ENCODE peak calls at places on chromosomes 12 and 14, in eight cellular contexts. One of them, this sample, is unnamed.

GRCh38 chr14:54450535-54450934 is 9.4 kb upstream of the CNIH1 start:
- DNase-seq in activated B cell treated with CpG ODN at 0.5 μM for 24 hours: no peak
- DNase-seq in dorsolateral prefrontal cortex: no peak
- DNase-seq in esophagus squamous epithelium: no peak
- DNase-seq in CD8-positive, alpha-beta T cell: no peak
- DNase-seq in GM10248: peak
- DNase-seq in cardiac fibroblast: peak
- DNase-seq in heart right ventricle: no peak
- DNase-seq in this sample: no peak

GRCh38 chr12:90004319-90005074 is 295.9 kb upstream of the ATP2B1 start:
- DNase-seq in cardiac fibroblast: no peak
- DNase-seq in CD8-positive, alpha-beta T cell: no peak
- DNase-seq in dorsolateral prefrontal cortex: no peak
- DNase-seq in GM10248: no peak
- DNase-seq in esophagus squamous epithelium: no peak
- DNase-seq in heart right ventricle: no peak
- DNase-seq in activated B cell treated with CpG ODN at 0.5 μM for 24 hours: no peak
- DNase-seq in this sample: no peak

GRCh38 chr12:31516702-31517101 is 74.2 kb downstream of the DENND5B start:
- DNase-seq in dorsolateral prefrontal cortex: no peak
- DNase-seq in activated B cell treated with CpG ODN at 0.5 μM for 24 hours: no peak
- DNase-seq in heart right ventricle: no peak
- DNase-seq in cardiac fibroblast: no peak
- DNase-seq in esophagus squamous epithelium: no peak
- DNase-seq in CD8-positive, alpha-beta T cell: no peak
- DNase-seq in GM10248: no peak
- DNase-seq in this sample: no peak

GRCh38 chr12:66929121-66929520 is 250.2 kb upstream of the GRIP1 start:
- DNase-seq in CD8-positive, alpha-beta T cell: no peak
- DNase-seq in dorsolateral prefrontal cortex: no peak
- DNase-seq in esophagus squamous epithelium: no peak
- DNase-seq in GM10248: no peak
- DNase-seq in activated B cell treated with CpG ODN at 0.5 μM for 24 hours: no peak
- DNase-seq in cardiac fibroblast: no peak
- DNase-seq in heart right ventricle: no peak
- DNase-seq in this sample: no peak

GRCh38 chr12:51926718-51927117 is 19.4 kb downstream of the ACVRL1 start:
- DNase-seq in dorsolateral prefrontal cortex: no peak
- DNase-seq in esophagus squamous epithelium: no peak
- DNase-seq in CD8-positive, alpha-beta T cell: peak
- DNase-seq in cardiac fibroblast: peak
- DNase-seq in activated B cell treated with CpG ODN at 0.5 μM for 24 hours: no peak
- DNase-seq in heart right ventricle: no peak
- DNase-seq in GM10248: no peak
- DNase-seq in this sample: no peak

GRCh38 chr14:100708349-100709217 is 18.1 kb upstream of the DLK1 start:
- DNase-seq in dorsolateral prefrontal cortex: no peak
- DNase-seq in CD8-positive, alpha-beta T cell: no peak
- DNase-seq in activated B cell treated with CpG ODN at 0.5 μM for 24 hours: no peak
- DNase-seq in esophagus squamous epithelium: no peak
- DNase-seq in cardiac fibroblast: no peak
- DNase-seq in GM10248: no peak
- DNase-seq in heart right ventricle: peak
- DNase-seq in this sample: no peak

GRCh38 chr14:25753130-25753529 is 703.2 kb upstream of the STXBP6 start:
- DNase-seq in cardiac fibroblast: no peak
- DNase-seq in heart right ventricle: no peak
- DNase-seq in activated B cell treated with CpG ODN at 0.5 μM for 24 hours: no peak
- DNase-seq in dorsolateral prefrontal cortex: no peak
- DNase-seq in esophagus squamous epithelium: no peak
- DNase-seq in CD8-positive, alpha-beta T cell: no peak
- DNase-seq in GM10248: no peak
- DNase-seq in this sample: no peak

GRCh38 chr14:97106166-97106565 is 309.0 kb downstream of the VRK1 start:
- DNase-seq in activated B cell treated with CpG ODN at 0.5 μM for 24 hours: no peak
- DNase-seq in dorsolateral prefrontal cortex: no peak
- DNase-seq in esophagus squamous epithelium: no peak
- DNase-seq in cardiac fibroblast: no peak
- DNase-seq in CD8-positive, alpha-beta T cell: no peak
- DNase-seq in heart right ventricle: no peak
- DNase-seq in GM10248: no peak
- DNase-seq in this sample: no peak

GRCh38 chr12:41509655-41510054 is 321.5 kb downstream of the PDZRN4 start:
- DNase-seq in GM10248: no peak
- DNase-seq in activated B cell treated with CpG ODN at 0.5 μM for 24 hours: no peak
- DNase-seq in CD8-positive, alpha-beta T cell: no peak
- DNase-seq in esophagus squamous epithelium: no peak
- DNase-seq in heart right ventricle: no peak
- DNase-seq in cardiac fibroblast: no peak
- DNase-seq in dorsolateral prefrontal cortex: no peak
- DNase-seq in this sample: no peak

GRCh38 chr12:130952106-130952505 is 1.6 kb upstream of the ADGRD1 start:
- DNase-seq in CD8-positive, alpha-beta T cell: no peak
- DNase-seq in GM10248: no peak
- DNase-seq in dorsolateral prefrontal cortex: no peak
- DNase-seq in heart right ventricle: no peak
- DNase-seq in cardiac fibroblast: no peak
- DNase-seq in esophagus squamous epithelium: no peak
- DNase-seq in activated B cell treated with CpG ODN at 0.5 μM for 24 hours: no peak
- DNase-seq in this sample: no peak

GRCh38 chr14:73248294-73248868 is 11.1 kb downstream of the PAPLN start:
- DNase-seq in GM10248: no peak
- DNase-seq in dorsolateral prefrontal cortex: no peak
- DNase-seq in heart right ventricle: no peak
- DNase-seq in activated B cell treated with CpG ODN at 0.5 μM for 24 hours: no peak
- DNase-seq in esophagus squamous epithelium: no peak
- DNase-seq in CD8-positive, alpha-beta T cell: no peak
- DNase-seq in cardiac fibroblast: peak
- DNase-seq in this sample: no peak

GRCh38 chr14:50773632-50774541 is 57.1 kb downstream of the NIN start:
- DNase-seq in esophagus squamous epithelium: no peak
- DNase-seq in GM10248: no peak
- DNase-seq in activated B cell treated with CpG ODN at 0.5 μM for 24 hours: no peak
- DNase-seq in CD8-positive, alpha-beta T cell: no peak
- DNase-seq in heart right ventricle: no peak
- DNase-seq in cardiac fibroblast: peak
- DNase-seq in dorsolateral prefrontal cortex: peak
- DNase-seq in this sample: no peak

GRCh38 chr12:101743724-101744472 is 4.6 kb upstream of the SYCP3 start:
- DNase-seq in esophagus squamous epithelium: peak
- DNase-seq in CD8-positive, alpha-beta T cell: no peak
- DNase-seq in activated B cell treated with CpG ODN at 0.5 μM for 24 hours: peak
- DNase-seq in heart right ventricle: no peak
- DNase-seq in cardiac fibroblast: no peak
- DNase-seq in GM10248: peak
- DNase-seq in dorsolateral prefrontal cortex: no peak
- DNase-seq in this sample: no peak

GRCh38 chr14:103315368-103315911 is 18.6 kb upstream of the EIF5 start:
- DNase-seq in dorsolateral prefrontal cortex: no peak
- DNase-seq in activated B cell treated with CpG ODN at 0.5 μM for 24 hours: no peak
- DNase-seq in heart right ventricle: no peak
- DNase-seq in esophagus squamous epithelium: no peak
- DNase-seq in cardiac fibroblast: peak
- DNase-seq in CD8-positive, alpha-beta T cell: no peak
- DNase-seq in GM10248: no peak
- DNase-seq in this sample: no peak

GRCh38 chr12:29164477-29165163 is 15.5 kb downstream of the FAR2 start:
- DNase-seq in CD8-positive, alpha-beta T cell: no peak
- DNase-seq in GM10248: peak
- DNase-seq in esophagus squamous epithelium: no peak
- DNase-seq in dorsolateral prefrontal cortex: no peak
- DNase-seq in activated B cell treated with CpG ODN at 0.5 μM for 24 hours: no peak
- DNase-seq in heart right ventricle: no peak
- DNase-seq in cardiac fibroblast: peak
- DNase-seq in this sample: no peak

GRCh38 chr14:68520637-68521556 is 272.0 kb downstream of the ZFP36L1 start:
- DNase-seq in CD8-positive, alpha-beta T cell: no peak
- DNase-seq in dorsolateral prefrontal cortex: no peak
- DNase-seq in activated B cell treated with CpG ODN at 0.5 μM for 24 hours: no peak
- DNase-seq in esophagus squamous epithelium: no peak
- DNase-seq in heart right ventricle: no peak
- DNase-seq in GM10248: no peak
- DNase-seq in cardiac fibroblast: peak
- DNase-seq in this sample: no peak

GRCh38 chr12:47433876-47434275 is 272.0 kb downstream of the RPAP3 start:
- DNase-seq in esophagus squamous epithelium: no peak
- DNase-seq in GM10248: no peak
- DNase-seq in heart right ventricle: no peak
- DNase-seq in cardiac fibroblast: no peak
- DNase-seq in dorsolateral prefrontal cortex: no peak
- DNase-seq in CD8-positive, alpha-beta T cell: no peak
- DNase-seq in activated B cell treated with CpG ODN at 0.5 μM for 24 hours: no peak
- DNase-seq in this sample: no peak

GRCh38 chr12:89451876-89452275 is 72.7 kb downstream of the GALNT4 start:
- DNase-seq in GM10248: no peak
- DNase-seq in esophagus squamous epithelium: no peak
- DNase-seq in heart right ventricle: peak
- DNase-seq in CD8-positive, alpha-beta T cell: no peak
- DNase-seq in activated B cell treated with CpG ODN at 0.5 μM for 24 hours: no peak
- DNase-seq in dorsolateral prefrontal cortex: no peak
- DNase-seq in cardiac fibroblast: peak
- DNase-seq in this sample: no peak

GRCh38 chr12:124525455-124525854 is 42.0 kb downstream of the NCOR2 start:
- DNase-seq in dorsolateral prefrontal cortex: no peak
- DNase-seq in CD8-positive, alpha-beta T cell: no peak
- DNase-seq in esophagus squamous epithelium: no peak
- DNase-seq in cardiac fibroblast: no peak
- DNase-seq in heart right ventricle: peak
- DNase-seq in GM10248: no peak
- DNase-seq in activated B cell treated with CpG ODN at 0.5 μM for 24 hours: no peak
- DNase-seq in this sample: no peak

GRCh38 chr14:86944434-86944833 is 1048.5 kb downstream of the GALC start:
- DNase-seq in heart right ventricle: no peak
- DNase-seq in CD8-positive, alpha-beta T cell: no peak
- DNase-seq in GM10248: no peak
- DNase-seq in activated B cell treated with CpG ODN at 0.5 μM for 24 hours: no peak
- DNase-seq in cardiac fibroblast: no peak
- DNase-seq in dorsolateral prefrontal cortex: no peak
- DNase-seq in esophagus squamous epithelium: no peak
- DNase-seq in this sample: no peak
- TF ChIP-seq CTCF in heart right ventricle: no peak
- TF ChIP-seq CTCF in CD8-positive, alpha-beta T cell: no peak
- TF ChIP-seq CTCF in GM10248: no peak
- TF ChIP-seq CTCF in activated B cell treated with CpG ODN at 0.5 μM for 24 hours: no peak
- TF ChIP-seq CTCF in cardiac fibroblast: no peak
- TF ChIP-seq CTCF in dorsolateral prefrontal cortex: no peak
- TF ChIP-seq CTCF in esophagus squamous epithelium: no peak
- TF ChIP-seq CTCF in this sample: no peak

GRCh38 chr14:85527458-85527857 is 2.5 kb upstream of the FLRT2 start:
- DNase-seq in dorsolateral prefrontal cortex: no peak
- DNase-seq in GM10248: no peak
- DNase-seq in heart right ventricle: no peak
- DNase-seq in activated B cell treated with CpG ODN at 0.5 μM for 24 hours: no peak
- DNase-seq in cardiac fibroblast: peak
- DNase-seq in CD8-positive, alpha-beta T cell: no peak
- DNase-seq in esophagus squamous epithelium: no peak
- DNase-seq in this sample: no peak

GRCh38 chr14:85527006-85527405 is 2.9 kb upstream of the FLRT2 start:
- DNase-seq in esophagus squamous epithelium: no peak
- DNase-seq in dorsolateral prefrontal cortex: no peak
- DNase-seq in GM10248: no peak
- DNase-seq in CD8-positive, alpha-beta T cell: no peak
- DNase-seq in cardiac fibroblast: peak
- DNase-seq in heart right ventricle: no peak
- DNase-seq in activated B cell treated with CpG ODN at 0.5 μM for 24 hours: no peak
- DNase-seq in this sample: no peak

GRCh38 chr14:85529803-85530574 is at the start of gene FLRT2:
- DNase-seq in esophagus squamous epithelium: no peak
- DNase-seq in cardiac fibroblast: peak
- DNase-seq in heart right ventricle: peak
- DNase-seq in GM10248: no peak
- DNase-seq in CD8-positive, alpha-beta T cell: no peak
- DNase-seq in dorsolateral prefrontal cortex: peak
- DNase-seq in activated B cell treated with CpG ODN at 0.5 μM for 24 hours: no peak
- DNase-seq in this sample: no peak

GRCh38 chr14:85528882-85529585 is 910 bp upstream of the FLRT2 start:
- DNase-seq in cardiac fibroblast: peak
- DNase-seq in heart right ventricle: no peak
- DNase-seq in activated B cell treated with CpG ODN at 0.5 μM for 24 hours: no peak
- DNase-seq in GM10248: no peak
- DNase-seq in CD8-positive, alpha-beta T cell: no peak
- DNase-seq in dorsolateral prefrontal cortex: no peak
- DNase-seq in esophagus squamous epithelium: no peak
- DNase-seq in this sample: no peak

GRCh38 chr14:85528080-85528881 is 1.7 kb upstream of the FLRT2 start:
- DNase-seq in GM10248: no peak
- DNase-seq in dorsolateral prefrontal cortex: no peak
- DNase-seq in CD8-positive, alpha-beta T cell: no peak
- DNase-seq in activated B cell treated with CpG ODN at 0.5 μM for 24 hours: no peak
- DNase-seq in esophagus squamous epithelium: no peak
- DNase-seq in heart right ventricle: no peak
- DNase-seq in cardiac fibroblast: peak
- DNase-seq in this sample: no peak
- TF ChIP-seq CTCF in GM10248: no peak
- TF ChIP-seq CTCF in dorsolateral prefrontal cortex: peak
- TF ChIP-seq CTCF in CD8-positive, alpha-beta T cell: no peak
- TF ChIP-seq CTCF in activated B cell treated with CpG ODN at 0.5 μM for 24 hours: no peak
- TF ChIP-seq CTCF in esophagus squamous epithelium: peak
- TF ChIP-seq CTCF in heart right ventricle: peak
- TF ChIP-seq CTCF in cardiac fibroblast: peak
- TF ChIP-seq CTCF in this sample: peak

GRCh38 chr14:99619873-99620834 is 16.1 kb upstream of the CCDC85C start:
- DNase-seq in heart right ventricle: no peak
- DNase-seq in CD8-positive, alpha-beta T cell: no peak
- DNase-seq in activated B cell treated with CpG ODN at 0.5 μM for 24 hours: no peak
- DNase-seq in esophagus squamous epithelium: no peak
- DNase-seq in dorsolateral prefrontal cortex: no peak
- DNase-seq in cardiac fibroblast: peak
- DNase-seq in GM10248: no peak
- DNase-seq in this sample: no peak

GRCh38 chr14:99612065-99612736 is 8.2 kb upstream of the CCDC85C start:
- DNase-seq in cardiac fibroblast: no peak
- DNase-seq in activated B cell treated with CpG ODN at 0.5 μM for 24 hours: no peak
- DNase-seq in GM10248: no peak
- DNase-seq in heart right ventricle: no peak
- DNase-seq in CD8-positive, alpha-beta T cell: no peak
- DNase-seq in dorsolateral prefrontal cortex: no peak
- DNase-seq in esophagus squamous epithelium: no peak
- DNase-seq in this sample: no peak

GRCh38 chr14:99615497-99616245 is 11.7 kb upstream of the CCDC85C start:
- DNase-seq in cardiac fibroblast: no peak
- DNase-seq in GM10248: no peak
- DNase-seq in heart right ventricle: no peak
- DNase-seq in dorsolateral prefrontal cortex: no peak
- DNase-seq in CD8-positive, alpha-beta T cell: no peak
- DNase-seq in activated B cell treated with CpG ODN at 0.5 μM for 24 hours: no peak
- DNase-seq in esophagus squamous epithelium: no peak
- DNase-seq in this sample: no peak

GRCh38 chr14:99612737-99613330 is 8.8 kb upstream of the CCDC85C start:
- DNase-seq in activated B cell treated with CpG ODN at 0.5 μM for 24 hours: no peak
- DNase-seq in dorsolateral prefrontal cortex: no peak
- DNase-seq in CD8-positive, alpha-beta T cell: no peak
- DNase-seq in GM10248: no peak
- DNase-seq in esophagus squamous epithelium: no peak
- DNase-seq in heart right ventricle: no peak
- DNase-seq in cardiac fibroblast: peak
- DNase-seq in this sample: no peak

GRCh38 chr14:99616832-99617488 is 13.0 kb upstream of the CCDC85C start:
- DNase-seq in CD8-positive, alpha-beta T cell: no peak
- DNase-seq in dorsolateral prefrontal cortex: no peak
- DNase-seq in cardiac fibroblast: no peak
- DNase-seq in activated B cell treated with CpG ODN at 0.5 μM for 24 hours: no peak
- DNase-seq in GM10248: no peak
- DNase-seq in esophagus squamous epithelium: no peak
- DNase-seq in heart right ventricle: no peak
- DNase-seq in this sample: no peak
- TF ChIP-seq CTCF in CD8-positive, alpha-beta T cell: no peak
- TF ChIP-seq CTCF in dorsolateral prefrontal cortex: no peak
- TF ChIP-seq CTCF in cardiac fibroblast: no peak
- TF ChIP-seq CTCF in activated B cell treated with CpG ODN at 0.5 μM for 24 hours: no peak
- TF ChIP-seq CTCF in GM10248: no peak
- TF ChIP-seq CTCF in esophagus squamous epithelium: no peak
- TF ChIP-seq CTCF in heart right ventricle: no peak
- TF ChIP-seq CTCF in this sample: no peak

GRCh38 chr14:36254020-36254614 is 66.3 kb downstream of the MBIP start:
- DNase-seq in CD8-positive, alpha-beta T cell: no peak
- DNase-seq in heart right ventricle: no peak
- DNase-seq in GM10248: no peak
- DNase-seq in esophagus squamous epithelium: no peak
- DNase-seq in activated B cell treated with CpG ODN at 0.5 μM for 24 hours: no peak
- DNase-seq in cardiac fibroblast: peak
- DNase-seq in dorsolateral prefrontal cortex: no peak
- DNase-seq in this sample: no peak
- TF ChIP-seq CTCF in CD8-positive, alpha-beta T cell: no peak
- TF ChIP-seq CTCF in heart right ventricle: no peak
- TF ChIP-seq CTCF in GM10248: no peak
- TF ChIP-seq CTCF in esophagus squamous epithelium: no peak
- TF ChIP-seq CTCF in activated B cell treated with CpG ODN at 0.5 μM for 24 hours: no peak
- TF ChIP-seq CTCF in cardiac fibroblast: peak
- TF ChIP-seq CTCF in dorsolateral prefrontal cortex: no peak
- TF ChIP-seq CTCF in this sample: peak

This sample was measured in type B pancreatic cell.